ENCODE peak calls at places on chromosome 10, in six cellular contexts. M is astrocyte of the spinal cord, L is AG04449, T is iPS DF 6.9, V is left lung, N is transverse colon. S is an unnamed sample.

GRCh38 chr10:22544325-22545068 is 169.9 kb downstream of the PIP4K2A start:
- DNase-seq in V (no peak), L (no peak), T (no peak), N (no peak), M (no peak), S (no peak)

GRCh38 chr10:33162248-33162575 is 172.3 kb downstream of the NRP1 start:
- DNase-seq in L (no peak), M (no peak), T (no peak), N (no peak), V (no peak), S (no peak)

GRCh38 chr10:10359263-10359662 is 658.4 kb upstream of the CELF2 start:
- DNase-seq in T (no peak), N (no peak), V (no peak), M (no peak), L (no peak), S (no peak)

GRCh38 chr10:96448021-96448457 is 65.7 kb downstream of the TLL2 start:
- DNase-seq in T (no peak), M (peak), V (no peak), L (no peak), N (peak), S (no peak)

GRCh38 chr10:14698487-14699170 is 76.1 kb downstream of the FAM107B start:
- DNase-seq in N (no peak), M (peak), T (no peak), L (peak), V (no peak), S (peak)

GRCh38 chr10:124721295-124722052 is 22.7 kb downstream of the FAM53B start:
- DNase-seq in V (peak), L (no peak), N (peak), M (no peak), T (no peak), S (no peak)

GRCh38 chr10:15419279-15419874 is 48.3 kb upstream of the FAM171A1 start:
- DNase-seq in M (peak), T (peak), N (peak), L (no peak), V (no peak), S (no peak)

GRCh38 chr10:73161662-73162061 is 6.1 kb downstream of the ECD start:
- DNase-seq in V (no peak), M (no peak), N (no peak), T (no peak), L (no peak), S (no peak)

GRCh38 chr10:18542832-18543231 is 108.6 kb downstream of the NSUN6 start:
- DNase-seq in L (peak), V (no peak), M (peak), T (no peak), N (no peak), S (no peak)

GRCh38 chr10:968546-969199 is 19.6 kb upstream of the GTPBP4 start:
- DNase-seq in N (no peak), L (no peak), V (no peak), T (no peak), M (no peak), S (no peak)

GRCh38 chr10:51048792-51049191 is 25.5 kb upstream of the PRKG1 start:
- DNase-seq in L (no peak), V (no peak), M (no peak), T (no peak), N (no peak), S (no peak)

GRCh38 chr10:106557951-106558733 is 606.4 kb downstream of the SORCS1 start:
- DNase-seq in T (no peak), L (peak), M (peak), N (no peak), V (no peak), S (peak)

GRCh38 chr10:80542053-80542452 is 4.4 kb downstream of the SH2D4B start:
- DNase-seq in M (no peak), T (no peak), V (no peak), L (peak), N (no peak), S (no peak)

GRCh38 chr10:2541176-2541575 is 526.2 kb upstream of the PFKP start:
- DNase-seq in M (no peak), L (no peak), N (no peak), T (no peak), V (no peak), S (no peak)

GRCh38 chr10:13839430-13839986 is 252.7 kb downstream of the PRPF18 start:
- DNase-seq in T (no peak), L (peak), N (no peak), V (no peak), M (peak), S (peak)

GRCh38 chr10:58326967-58327381 is 7.8 kb upstream of the UBE2D1 start:
- DNase-seq in N (no peak), M (peak), V (peak), T (no peak), L (no peak), S (no peak)

GRCh38 chr10:74072503-74072902 is 74.6 kb downstream of the VCL start:
- DNase-seq in N (no peak), T (no peak), V (no peak), L (no peak), M (peak), S (no peak)

GRCh38 chr10:133328358-133329343 is 8.0 kb downstream of the CALY start:
- DNase-seq in M (no peak), N (no peak), T (no peak), V (peak), L (no peak), S (no peak)

GRCh38 chr10:71252195-71252594 is 39.8 kb downstream of the UNC5B start:
- DNase-seq in M (no peak), L (no peak), V (no peak), T (no peak), N (peak), S (no peak)

GRCh38 chr10:28202941-28203352 is 99.9 kb downstream of the MPP7 start:
- DNase-seq in V (no peak), L (no peak), N (no peak), M (no peak), T (no peak), S (no peak)

GRCh38 chr10:361203-362135 is 226.2 kb downstream of the ZMYND11 start:
- DNase-seq in L (no peak), N (no peak), T (no peak), M (no peak), V (no peak), S (no peak)

GRCh38 chr10:121154846-121155245 is 303.7 kb downstream of the WDR11 start:
- DNase-seq in N (peak), L (no peak), M (peak), T (no peak), V (no peak), S (no peak)

GRCh38 chr10:86064931-86065662 is 301.5 kb downstream of the GRID1 start:
- DNase-seq in T (no peak), N (no peak), V (no peak), L (no peak), M (no peak), S (no peak)

GRCh38 chr10:112721080-112721698 is 228.9 kb upstream of the TCF7L2 start:
- DNase-seq in T (peak), L (no peak), M (peak), N (no peak), V (no peak), S (no peak)

GRCh38 chr10:1594372-1595241 is 142.7 kb downstream of the ADARB2 start:
- DNase-seq in N (no peak), L (no peak), M (no peak), V (no peak), T (no peak), S (no peak)

GRCh38 chr10:32388258-32389027 is 41.5 kb upstream of the EPC1 start:
- DNase-seq in L (no peak), M (no peak), T (no peak), N (no peak), V (no peak), S (no peak)

GRCh38 chr10:102656791-102657371 is 12.6 kb downstream of the TRIM8 start:
- DNase-seq in T (no peak), V (peak), N (no peak), L (no peak), M (no peak), S (no peak)

GRCh38 chr10:88194041-88194887 is 330.8 kb downstream of the PTEN start:
- DNase-seq in T (no peak), N (no peak), M (no peak), L (no peak), V (no peak), S (no peak)

GRCh38 chr10:4763513-4763912 is 62.5 kb upstream of the AKR1E2 start:
- DNase-seq in T (no peak), N (no peak), V (no peak), M (no peak), L (no peak), S (no peak)

GRCh38 chr10:73876971-73877370 is 2.6 kb upstream of the CAMK2G start:
- DNase-seq in V (no peak), T (no peak), M (no peak), L (no peak), N (no peak), S (no peak)

GRCh38 chr10:124654686-124655085 is 89.5 kb downstream of the FAM53B start:
- DNase-seq in L (no peak), T (no peak), N (no peak), M (no peak), V (peak), S (no peak)

GRCh38 chr10:43203491-43204393 is 63.1 kb downstream of the RASGEF1A start:
- DNase-seq in M (no peak), T (no peak), N (no peak), L (no peak), V (peak), S (no peak)

GRCh38 chr10:71218046-71218832 is 5.9 kb downstream of the UNC5B start:
- DNase-seq in L (no peak), V (no peak), T (no peak), M (peak), N (no peak), S (no peak)

GRCh38 chr10:78450239-78450638 is 416.6 kb downstream of the RPS24 start:
- DNase-seq in L (no peak), M (no peak), V (no peak), N (no peak), T (no peak), S (no peak)

GRCh38 chr10:91694170-91694794 is 61.4 kb upstream of the PPP1R3C start:
- DNase-seq in N (peak), M (peak), L (no peak), T (no peak), V (no peak), S (no peak)

GRCh38 chr10:67697646-67698245 is 1.8 kb upstream of the CTNNA3 start:
- DNase-seq in M (peak), T (no peak), N (no peak), L (no peak), V (no peak), S (peak)

GRCh38 chr10:14142631-14143270 is 188.0 kb downstream of the FRMD4A start:
- DNase-seq in L (no peak), T (no peak), N (no peak), V (no peak), M (no peak), S (no peak)

GRCh38 chr10:130179640-130180039 is 43.4 kb downstream of the GLRX3 start:
- DNase-seq in N (no peak), T (peak), M (peak), V (no peak), L (peak), S (peak)

GRCh38 chr10:126243976-126244375 is 144.3 kb downstream of the ADAM12 start:
- DNase-seq in L (peak), T (no peak), N (no peak), V (no peak), M (peak), S (no peak)
- H3K4me3 ChIP-seq in L (peak), T (no peak), N (no peak), V (no peak), M (no peak), S (no peak)

GRCh38 chr10:30459283-30459682 is 25.3 kb downstream of the MAP3K8 start:
- DNase-seq in V (no peak), L (no peak), M (peak), N (peak), T (no peak), S (no peak)

GRCh38 chr10:30456262-30456661 is 22.3 kb downstream of the MAP3K8 start:
- DNase-seq in L (no peak), T (no peak), V (no peak), N (peak), M (no peak), S (no peak)

GRCh38 chr10:30454744-30455498 is 20.9 kb downstream of the MAP3K8 start:
- DNase-seq in M (peak), V (no peak), N (no peak), L (peak), T (no peak), S (no peak)

GRCh38 chr10:30455816-30456215 is 21.8 kb downstream of the MAP3K8 start:
- DNase-seq in T (no peak), N (peak), M (no peak), L (no peak), V (no peak), S (no peak)

GRCh38 chr10:30453764-30454527 is 20.0 kb downstream of the MAP3K8 start:
- DNase-seq in M (no peak), N (no peak), L (no peak), V (no peak), T (no peak), S (no peak)
- H3K4me3 ChIP-seq in M (no peak), N (no peak), L (no peak), V (no peak), T (no peak), S (no peak)

GRCh38 chr10:103676851-103677417 is 178.4 kb downstream of the SH3PXD2A start:
- DNase-seq in L (peak), T (no peak), M (peak), N (no peak), V (no peak), S (no peak)
- H3K4me3 ChIP-seq in L (peak), T (no peak), M (no peak), N (no peak), V (no peak), S (peak)

GRCh38 chr10:44756235-44756634 is 154.9 kb upstream of the TMEM72 start:
- DNase-seq in T (no peak), N (no peak), L (no peak), M (peak), V (no peak), S (no peak)
- H3K4me3 ChIP-seq in T (no peak), N (no peak), L (no peak), M (no peak), V (no peak), S (no peak)

DNA sequence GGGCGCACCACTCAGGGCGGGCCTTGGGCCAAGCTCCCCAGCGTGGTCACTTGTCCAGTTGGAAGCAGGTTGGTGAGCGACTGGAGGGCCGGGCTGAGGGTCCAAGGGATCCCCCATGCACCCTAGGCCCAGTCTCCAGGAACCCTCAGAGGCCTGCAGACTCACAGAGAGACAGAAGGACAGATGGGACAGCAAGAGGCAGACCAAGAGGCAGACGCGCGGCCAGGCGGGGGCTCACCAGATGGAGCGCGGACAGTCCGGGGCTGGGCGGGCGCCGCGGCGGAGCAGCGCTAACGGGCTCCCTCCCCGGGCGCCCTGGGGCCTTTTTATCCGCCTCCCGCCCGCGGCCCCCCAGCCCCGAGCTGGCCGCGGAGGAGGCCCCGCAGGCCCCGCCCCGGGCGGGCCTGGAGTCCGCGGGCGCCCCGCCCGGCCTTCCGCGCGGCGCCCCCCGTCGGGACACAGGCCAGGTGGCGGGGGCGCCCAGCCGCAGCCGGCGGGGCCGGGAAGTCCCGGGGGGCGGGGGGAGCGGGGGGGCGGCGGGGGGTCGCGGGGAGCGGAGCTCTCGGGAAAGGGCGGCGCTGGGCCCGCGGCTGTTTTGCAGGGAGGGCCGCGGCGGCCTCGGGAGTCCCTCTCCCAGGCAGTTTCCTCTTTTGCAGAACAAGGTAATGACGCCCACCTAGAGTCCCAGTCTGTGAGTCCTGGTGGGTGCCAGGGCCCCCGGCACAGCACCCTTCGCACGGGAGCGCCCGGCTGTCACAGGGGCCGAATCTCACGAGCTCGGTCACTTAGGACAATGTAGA is at the start of gene LOXL4:
- DNase-seq in M (peak), N (no peak), L (no peak), T (no peak), V (no peak), S (no peak)
- H3K4me3 ChIP-seq in M (peak), N (peak), L (peak), T (peak), V (peak), S (peak)

GRCh38 chr10:92758594-92758993 is 68.8 kb downstream of the HHEX start:
- DNase-seq in V (no peak), L (no peak), N (no peak), T (no peak), M (no peak), S (no peak)

GRCh38 chr10:92757720-92758119 is 68.0 kb downstream of the HHEX start:
- DNase-seq in M (no peak), N (no peak), V (no peak), T (no peak), L (no peak), S (no peak)

GRCh38 chr10:92755725-92756124 is 66.0 kb downstream of the HHEX start:
- DNase-seq in N (no peak), V (no peak), L (no peak), M (no peak), T (no peak), S (no peak)

GRCh38 chr10:92756233-92757065 is 66.7 kb downstream of the HHEX start:
- DNase-seq in T (no peak), V (no peak), M (no peak), N (peak), L (no peak), S (no peak)

DNA sequence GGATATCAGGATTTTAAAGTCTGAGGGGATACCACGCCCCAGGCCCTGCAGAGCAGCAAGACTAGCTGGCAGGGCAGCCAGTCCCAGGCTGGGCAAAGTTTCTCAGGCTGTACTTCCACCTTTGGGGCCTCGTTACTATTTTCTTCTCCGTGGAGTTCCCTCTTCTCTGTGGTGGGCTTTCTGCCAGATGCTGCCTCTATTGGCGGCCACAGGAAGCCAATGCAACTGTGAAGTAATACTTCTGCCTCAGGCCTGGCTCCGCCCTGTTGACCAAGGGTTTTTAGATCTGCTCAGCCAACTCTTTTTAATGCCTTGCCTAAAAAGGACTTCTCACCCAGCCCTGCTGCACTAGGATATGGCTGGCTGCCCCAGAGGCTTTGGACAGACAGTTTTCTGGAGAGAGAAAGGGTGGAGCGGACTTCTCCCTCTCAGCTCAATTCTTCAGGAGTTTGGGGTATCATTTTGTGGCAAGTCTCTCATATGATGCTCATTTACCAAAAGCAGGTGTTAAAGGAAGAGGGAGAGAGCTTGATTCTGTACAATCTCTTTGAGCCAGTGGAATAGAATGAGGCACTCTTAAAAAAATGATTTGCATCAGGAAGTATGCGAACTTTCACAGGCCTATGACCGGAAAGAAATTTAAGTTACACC is 67.4 kb downstream of the HHEX start:
- DNase-seq in M (peak), V (peak), L (peak), T (peak), N (peak), S (peak)
- H3K4me3 ChIP-seq in M (no peak), V (no peak), L (no peak), T (no peak), N (no peak), S (no peak)

S was measured in HFF-Myc.